ENCODE peak calls at places on chromosome 13, in five cellular contexts. W, U, H, Y and I are unnamed samples.

GRCh38 chr13:23941216-23941615 is 43.9 kb upstream of the C1QTNF9B start:
- DNase-seq in W (no peak), U (no peak), H (no peak), Y (no peak), I (no peak)

GRCh38 chr13:31045621-31046081 is 113.2 kb downstream of the TEX26 start:
- DNase-seq in W (no peak), U (peak; percentile 37), H (no peak), Y (peak; percentile 90), I (peak; percentile 90)

GRCh38 chr13:48431431-48431830 is 18.5 kb upstream of the LPAR6 start:
- DNase-seq in W (no peak), U (no peak), H (no peak), Y (no peak), I (no peak)

GRCh38 chr13:48741377-48741776 is 87.6 kb downstream of the CYSLTR2 start:
- DNase-seq in W (no peak), U (no peak), H (no peak), Y (no peak), I (no peak)

GRCh38 chr13:71055644-71056043 is 811.4 kb downstream of the DACH1 start:
- DNase-seq in W (no peak), U (no peak), H (no peak), Y (no peak), I (no peak)

GRCh38 chr13:90938848-90939247 is 408.6 kb upstream of the MIR17HG start:
- DNase-seq in W (no peak), U (no peak), H (no peak), Y (no peak), I (no peak)

GRCh38 chr13:101917475-101917810 is 465.0 kb downstream of the ITGBL1 start:
- DNase-seq in W (peak; percentile 42), U (no peak), H (no peak), Y (peak; percentile 34), I (no peak)

GRCh38 chr13:107138468-107138867 is 570.5 kb upstream of the ARGLU1 start:
- DNase-seq in W (no peak), U (no peak), H (no peak), Y (no peak), I (no peak)

GRCh38 chr13:49561064-49561410 is 24.3 kb downstream of the RCBTB1 start:
- DNase-seq in W (no peak), U (no peak), H (peak; percentile 42), Y (no peak), I (no peak)

GRCh38 chr13:42056585-42056984 is 8.1 kb downstream of the DGKH start:
- DNase-seq in W (no peak), U (no peak), H (no peak), Y (no peak), I (no peak)

GRCh38 chr13:43232866-43233265 is 209.5 kb downstream of the DNAJC15 start:
- DNase-seq in W (no peak), U (no peak), H (no peak), Y (no peak), I (peak; percentile 42)

GRCh38 chr13:87827479-87827878 is 156.3 kb downstream of the SLITRK5 start:
- DNase-seq in W (no peak), U (no peak), H (no peak), Y (peak; percentile 48), I (peak; percentile 27)

GRCh38 chr13:89695343-89696257 is 1651.9 kb upstream of the MIR17HG start:
- DNase-seq in W (no peak), U (no peak), H (no peak), Y (peak; percentile 76), I (peak; percentile 17)

GRCh38 chr13:84430015-84430414 is 547.7 kb upstream of the SLITRK1 start:
- DNase-seq in W (no peak), U (no peak), H (no peak), Y (no peak), I (no peak)

GRCh38 chr13:98300956-98301641 is 124.0 kb upstream of the RNF113B start:
- DNase-seq in W (no peak), U (no peak), H (no peak), Y (no peak), I (no peak)

GRCh38 chr13:90352763-90353162 is 994.7 kb upstream of the MIR17HG start:
- DNase-seq in W (no peak), U (no peak), H (no peak), Y (no peak), I (no peak)

GRCh38 chr13:33676700-33677048 is 141.3 kb upstream of the RFC3 start:
- DNase-seq in W (no peak), U (no peak), H (peak; percentile 74), Y (peak; percentile 52), I (no peak)

GRCh38 chr13:48448963-48449614 is 36.2 kb upstream of the LPAR6 start:
- DNase-seq in W (no peak), U (no peak), H (no peak), Y (peak; percentile 39), I (peak; percentile 14)

GRCh38 chr13:114268344-114269280 is 12.8 kb upstream of the UPF3A start:
- DNase-seq in W (no peak), U (no peak), H (no peak), Y (peak; percentile 11), I (no peak)

GRCh38 chr13:79775830-79776229 is 294.9 kb downstream of the NDFIP2 start:
- DNase-seq in W (no peak), U (no peak), H (no peak), Y (peak; percentile 79), I (peak; percentile 30)

GRCh38 chr13:48236528-48237353 is 3.7 kb downstream of the ITM2B start:
- DNase-seq in W (no peak), U (no peak), H (no peak), Y (peak; percentile 6), I (no peak)

GRCh38 chr13:99642006-99642405 is 140.7 kb downstream of the TM9SF2 start:
- DNase-seq in W (no peak), U (no peak), H (no peak), Y (no peak), I (no peak)

GRCh38 chr13:33369073-33369472 is 83.5 kb upstream of the STARD13 start:
- DNase-seq in W (no peak), U (no peak), H (no peak), Y (no peak), I (no peak)

GRCh38 chr13:21526707-21527454 is 67.8 kb upstream of the ZDHHC20 start:
- DNase-seq in W (no peak), U (no peak), H (no peak), Y (no peak), I (no peak)

GRCh38 chr13:65660696-65661095 is 1569.4 kb downstream of the PCDH9 start:
- DNase-seq in W (no peak), U (no peak), H (no peak), Y (no peak), I (no peak)

GRCh38 chr13:60226507-60226906 is 62.8 kb upstream of the DIAPH3 start:
- DNase-seq in W (no peak), U (no peak), H (no peak), Y (no peak), I (peak; percentile 4)
- TF ChIP-seq CTCF in W (no peak), U (no peak), H (no peak), Y (peak; percentile 15), I (peak; percentile 22)

GRCh38 chr13:97117388-97117910 is 104.7 kb upstream of the MBNL2 start:
- DNase-seq in W (no peak), U (no peak), H (no peak), Y (no peak), I (no peak)
- H3K27ac ChIP-seq in W (no peak overlapping the region), U (no peak overlapping the region), H (peak overlapping the region; percentile 51), Y (no peak overlapping the region), I (no peak overlapping the region)

DNA sequence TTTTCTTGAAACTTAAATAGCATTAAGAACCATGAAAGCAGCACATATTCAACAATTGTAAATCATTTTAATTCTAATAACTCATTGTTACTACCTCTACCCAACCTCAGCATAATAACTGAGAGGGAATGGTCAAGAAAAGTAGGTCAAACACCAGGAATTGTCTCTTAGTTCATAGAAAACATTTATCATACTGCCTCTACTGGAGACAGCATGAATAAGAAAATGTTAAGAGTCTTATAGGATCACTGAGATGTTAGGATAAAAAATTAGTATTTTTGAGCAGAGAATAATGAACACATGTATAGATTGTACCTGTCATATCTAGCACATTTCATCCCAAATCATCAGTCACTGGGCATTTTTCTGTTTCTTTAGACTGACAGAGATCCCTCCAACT is 515.3 kb downstream of the PCDH9 start:
- DNase-seq in W (no peak), U (no peak), H (no peak), Y (no peak), I (no peak)
- TF ChIP-seq CTCF in W (peak; percentile 25), U (no peak), H (no peak), Y (peak; percentile 36), I (no peak)

GRCh38 chr13:44302233-44302632 is 71.4 kb upstream of the SERP2 start:
- DNase-seq in W (no peak), U (no peak), H (no peak), Y (no peak), I (no peak)
- H3K27ac ChIP-seq in W (no peak overlapping the region), U (no peak overlapping the region), H (peak overlapping the region; percentile 78), Y (no peak overlapping the region), I (no peak overlapping the region)

GRCh38 chr13:73544175-73544574 is 485.4 kb downstream of the KLF5 start:
- DNase-seq in W (no peak), U (no peak), H (no peak), Y (no peak), I (no peak)
- TF ChIP-seq CTCF in W (no peak), U (no peak), H (no peak), Y (no peak), I (peak; percentile 13)

DNA sequence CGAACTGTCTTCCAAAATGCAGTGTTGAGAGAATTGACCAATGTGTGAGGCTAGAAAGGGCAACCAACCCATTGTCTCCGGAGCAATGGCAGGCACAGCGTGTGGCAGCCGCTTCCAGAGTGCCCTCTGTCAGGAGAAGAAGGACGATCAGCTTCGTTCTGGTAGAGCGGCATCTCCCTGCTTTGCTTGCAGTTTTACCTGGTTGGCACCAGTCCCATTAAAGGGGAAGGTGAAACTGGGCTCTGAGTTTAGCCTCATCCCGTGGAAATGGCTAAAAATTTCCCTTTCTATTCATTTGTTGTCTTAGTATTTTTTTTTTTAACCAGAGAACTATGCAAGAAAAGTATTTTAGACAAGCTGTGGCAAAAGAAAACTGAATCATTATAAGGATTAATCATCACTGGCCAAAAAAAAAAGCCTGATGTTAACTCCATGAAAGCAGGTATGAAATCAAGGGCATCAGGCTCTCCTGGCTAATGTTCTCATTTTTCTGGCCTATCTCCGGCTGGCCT is 81.5 kb upstream of the SLC7A1 start:
- DNase-seq in W (no peak), U (no peak), H (no peak), Y (no peak), I (peak; percentile 57)
- H3K27ac ChIP-seq in W (no peak overlapping the region), U (no peak overlapping the region), H (no peak overlapping the region), Y (no peak overlapping the region), I (peak overlapping the region; percentile 92)